ENCODE peak calls at places on chromosomes 1 and 21, in six cellular contexts. C is heart right ventricle, S is ovary, W is breast epithelium, T is mammary epithelial cell, R is endodermal cell. F is an unnamed sample.

GRCh38 chr1:161229896-161230295 is 4.0 kb downstream of the TOMM40L start:
- DNase-seq in R (peak; percentile 70), W (no peak), S (no peak), C (no peak), T (no peak), F (no peak)

GRCh38 chr1:41811051-41811795 is 107.5 kb downstream of the HIVEP3 start:
- DNase-seq in C (no peak), W (no peak), R (no peak), S (no peak), T (no peak), F (no peak)

GRCh38 chr1:115286431-115287205 is 51.4 kb downstream of the NGF start:
- DNase-seq in C (no peak), S (no peak), W (no peak), R (no peak), T (no peak), F (no peak)

GRCh38 chr1:244340396-244340795 is 111.3 kb downstream of the ADSS2 start:
- DNase-seq in R (peak; percentile 60), C (no peak), S (peak; percentile 46), T (no peak), W (no peak), F (no peak)

GRCh38 chr21:45164838-45165237 is 90.5 kb downstream of the ADARB1 start:
- DNase-seq in W (no peak), S (no peak), R (no peak), T (no peak), C (no peak), F (no peak)

GRCh38 chr21:26977741-26978140 is 10.9 kb upstream of the ADAMTS5 start:
- DNase-seq in S (no peak), W (no peak), R (no peak), T (no peak), C (no peak), F (no peak)

GRCh38 chr1:34163792-34164509 is 1.1 kb downstream of the CSMD2 start:
- DNase-seq in W (no peak), C (no peak), S (no peak), R (peak; percentile 76), T (no peak), F (no peak)

GRCh38 chr1:4585216-4585615 is 69.2 kb upstream of the AJAP1 start:
- DNase-seq in T (no peak), S (no peak), C (peak; percentile 42), W (no peak), R (peak; percentile 91), F (no peak)

GRCh38 chr1:179079113-179079761 is 2.6 kb upstream of the TOR3A start:
- DNase-seq in W (no peak), S (peak; percentile 42), C (no peak), T (peak; percentile 61), R (peak; percentile 76), F (no peak)

GRCh38 chr1:3630161-3630611 is 5.4 kb downstream of the TPRG1L start:
- DNase-seq in W (no peak), S (no peak), C (no peak), R (no peak), T (no peak), F (peak; percentile 47)

GRCh38 chr1:241533375-241534115 is 1.4 kb downstream of the KMO start:
- DNase-seq in C (no peak), S (no peak), R (no peak), T (peak; percentile 48), W (no peak), F (no peak)

GRCh38 chr1:213586609-213586972 is 401.2 kb upstream of the PROX1 start:
- DNase-seq in C (no peak), R (no peak), W (no peak), T (no peak), S (no peak), F (no peak)

GRCh38 chr1:92853299-92853698 is 21.5 kb downstream of the RPL5 start:
- DNase-seq in W (no peak), S (no peak), T (no peak), R (no peak), C (no peak), F (no peak)

GRCh38 chr1:108000620-108001105 is 35.7 kb upstream of the VAV3 start:
- DNase-seq in T (peak; percentile 72), S (no peak), C (peak; percentile 68), W (peak; percentile 57), R (no peak), F (no peak)

GRCh38 chr1:209456878-209457277 is 126.6 kb upstream of the CAMK1G start:
- DNase-seq in T (no peak), C (no peak), S (no peak), R (no peak), W (no peak), F (peak; percentile 44)

GRCh38 chr1:30707412-30708360 is 15.7 kb downstream of the MATN1 start:
- DNase-seq in C (peak; percentile 77), T (peak; percentile 49), S (peak; percentile 59), R (peak; percentile 95), W (peak; percentile 79), F (peak; percentile 72)

GRCh38 chr1:85203573-85204169 is 2.9 kb upstream of the SYDE2 start:
- DNase-seq in C (no peak), R (no peak), W (no peak), S (no peak), T (no peak), F (no peak)

GRCh38 chr1:202221911-202222909 is 28.6 kb downstream of the LGR6 start:
- DNase-seq in S (no peak), R (no peak), C (no peak), T (peak; percentile 78), W (no peak), F (no peak)

GRCh38 chr1:233662503-233663105 is 48.7 kb downstream of the KCNK1 start:
- DNase-seq in C (no peak), S (no peak), W (no peak), R (no peak), T (no peak), F (no peak)

GRCh38 chr1:153206631-153207030 is 3.4 kb downstream of the LELP1 start:
- DNase-seq in W (no peak), T (no peak), S (no peak), C (no peak), R (no peak), F (no peak)

DNA sequence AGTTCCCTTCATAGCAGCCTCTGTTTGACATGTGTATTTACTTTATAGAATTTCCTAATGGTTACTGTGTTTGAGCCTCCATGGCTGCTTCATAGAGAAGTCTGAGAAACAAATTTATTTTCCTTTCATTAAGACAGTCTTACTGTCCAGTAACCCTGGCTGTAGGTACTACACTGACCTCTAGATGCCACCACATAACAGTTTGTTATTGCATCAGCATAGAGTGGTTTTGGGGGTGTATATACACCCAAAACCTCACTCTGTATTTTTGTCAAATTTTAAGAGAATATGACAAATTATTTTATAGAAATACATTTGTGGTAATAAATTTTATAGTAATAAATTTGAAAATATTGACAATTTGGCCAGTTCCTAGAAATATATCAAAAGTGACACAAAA is 57.3 kb downstream of the OBSCN start:
- DNase-seq in R (no peak), C (no peak), W (no peak), S (no peak), T (no peak), F (no peak)
- TF ChIP-seq CTCF in R (no peak), C (no peak), W (no peak), S (no peak), T (peak; percentile 43), F (no peak)

GRCh38 chr1:248590055-248590454 is 7.4 kb downstream of the OR2T10 start:
- DNase-seq in S (no peak), W (no peak), R (no peak), T (no peak), C (no peak), F (no peak)

GRCh38 chr1:248589334-248589733 is 8.2 kb downstream of the OR2T10 start:
- DNase-seq in R (no peak), W (no peak), T (no peak), S (no peak), C (no peak), F (no peak)

GRCh38 chr1:248596615-248597014 is 885 bp downstream of the OR2T10 start:
- DNase-seq in R (no peak), C (no peak), S (no peak), T (peak; percentile 5), W (no peak), F (no peak)

GRCh38 chr1:248593226-248593625 is 4.3 kb downstream of the OR2T10 start:
- DNase-seq in C (no peak), S (no peak), W (no peak), R (no peak), T (no peak), F (no peak)

GRCh38 chr1:248592655-248593054 is 4.8 kb downstream of the OR2T10 start:
- DNase-seq in S (no peak), R (no peak), C (no peak), W (no peak), T (no peak), F (no peak)
- H3K9me3 ChIP-seq in S (no peaks in the 10 kb centered on the region), R (peaks cover 90% of the 10 kb centered on the region), C (no peaks in the 10 kb centered on the region), W (no peaks in the 10 kb centered on the region), T (peaks cover 15% of the 10 kb centered on the region), F (no peaks in the 10 kb centered on the region)

GRCh38 chr1:43533615-43534014 is 2.9 kb downstream of the PTPRF start:
- DNase-seq in C (no peak), S (no peak), T (no peak), R (no peak), W (no peak), F (peak; percentile 51)
- H3K4me1 ChIP-seq in C (no peaks in the 10 kb centered on the region), S (peaks cover 5% of the 10 kb centered on the region), T (peaks cover 35% of the 10 kb centered on the region), R (no peaks in the 10 kb centered on the region), W (peaks cover 24% of the 10 kb centered on the region), F (peaks cover 26% of the 10 kb centered on the region)

GRCh38 chr21:38234395-38235142 is 22.2 kb upstream of the KCNJ15 start:
- DNase-seq in R (no peak), C (no peak), W (no peak), T (peak; percentile 92), S (no peak), F (no peak)

GRCh38 chr21:38240121-38240520 is 16.7 kb upstream of the KCNJ15 start:
- DNase-seq in W (no peak), S (no peak), C (no peak), R (no peak), T (no peak), F (no peak)

GRCh38 chr21:38242036-38242435 is 14.8 kb upstream of the KCNJ15 start:
- DNase-seq in T (no peak), C (no peak), W (no peak), S (no peak), R (no peak), F (no peak)

GRCh38 chr21:38241029-38241740 is 15.6 kb upstream of the KCNJ15 start:
- DNase-seq in R (no peak), S (no peak), T (no peak), C (peak; percentile 38), W (no peak), F (no peak)

DNA sequence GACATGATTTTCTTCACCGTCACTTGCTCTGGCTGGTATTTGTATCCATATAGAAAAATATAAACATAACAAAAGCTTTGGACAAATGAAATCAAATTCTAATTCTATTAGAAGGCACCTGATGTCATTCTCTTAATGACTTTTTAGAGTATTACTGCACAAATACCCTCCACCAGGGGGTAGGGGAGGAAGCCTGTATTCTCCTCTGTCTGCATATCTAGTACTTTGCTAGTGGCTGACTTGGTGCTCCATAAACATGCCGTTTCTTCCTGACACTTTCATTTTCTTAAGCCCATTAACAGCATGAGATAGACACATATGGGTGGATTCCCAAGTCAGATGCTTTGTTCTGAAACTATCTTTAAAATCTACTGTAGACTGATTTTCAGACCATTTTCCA is 20.6 kb upstream of the KCNJ15 start:
- DNase-seq in C (no peak), R (no peak), W (no peak), S (no peak), T (no peak), F (no peak)
- TF ChIP-seq CTCF in C (no peak), R (peak; percentile 64), W (no peak), S (no peak), T (peak; percentile 24), F (no peak)